ENCODE peak calls at places on chromosomes 12 and 14, in five cellular contexts. One of them, this sample, is unnamed.

GRCh38 chr12:24852420-24852819 is 96.5 kb downstream of the BCAT1 start:
- DNase-seq in Caco-2: no peak
- DNase-seq in mucosa of descending colon: no peak
- DNase-seq in AG04450: no peak
- DNase-seq in keratinocyte: no peak
- DNase-seq in this sample: no peak

GRCh38 chr12:51887476-51888315 is at the start of gene ANKRD33:
- DNase-seq in AG04450: no peak
- DNase-seq in Caco-2: peak; percentile 39
- DNase-seq in keratinocyte: no peak
- DNase-seq in mucosa of descending colon: no peak
- DNase-seq in this sample: no peak

GRCh38 chr14:21267886-21268611 is 1.2 kb downstream of the HNRNPC start:
- DNase-seq in AG04450: no peak
- DNase-seq in Caco-2: no peak
- DNase-seq in keratinocyte: no peak
- DNase-seq in mucosa of descending colon: no peak
- DNase-seq in this sample: no peak

GRCh38 chr12:93002278-93003054 is 73.4 kb upstream of the EEA1 start:
- DNase-seq in mucosa of descending colon: no peak
- DNase-seq in Caco-2: no peak
- DNase-seq in keratinocyte: no peak
- DNase-seq in AG04450: peak; percentile 52
- DNase-seq in this sample: peak; percentile 34

GRCh38 chr12:49296034-49296835 is 1.3 kb downstream of the PRPH start:
- DNase-seq in keratinocyte: no peak
- DNase-seq in Caco-2: peak; percentile 74
- DNase-seq in AG04450: no peak
- DNase-seq in mucosa of descending colon: no peak
- DNase-seq in this sample: no peak

GRCh38 chr12:94570161-94570560 is 80.2 kb downstream of the TMCC3 start:
- DNase-seq in AG04450: no peak
- DNase-seq in keratinocyte: no peak
- DNase-seq in Caco-2: no peak
- DNase-seq in mucosa of descending colon: no peak
- DNase-seq in this sample: no peak

GRCh38 chr14:32110200-32110896 is 33.2 kb downstream of the ARHGAP5 start:
- DNase-seq in keratinocyte: no peak
- DNase-seq in AG04450: no peak
- DNase-seq in Caco-2: no peak
- DNase-seq in mucosa of descending colon: no peak
- DNase-seq in this sample: no peak

GRCh38 chr12:96236221-96236822 is 42.1 kb downstream of the ELK3 start:
- DNase-seq in mucosa of descending colon: no peak
- DNase-seq in Caco-2: no peak
- DNase-seq in AG04450: no peak
- DNase-seq in keratinocyte: no peak
- DNase-seq in this sample: no peak

GRCh38 chr14:72519543-72519942 is 374.4 kb downstream of the DPF3 start:
- DNase-seq in keratinocyte: no peak
- DNase-seq in mucosa of descending colon: no peak
- DNase-seq in Caco-2: no peak
- DNase-seq in AG04450: no peak
- DNase-seq in this sample: no peak

GRCh38 chr12:11820476-11820875 is 171.0 kb downstream of the ETV6 start:
- DNase-seq in Caco-2: no peak
- DNase-seq in AG04450: no peak
- DNase-seq in mucosa of descending colon: no peak
- DNase-seq in keratinocyte: no peak
- DNase-seq in this sample: no peak

GRCh38 chr12:42482086-42482819 is 107.3 kb downstream of the PRICKLE1 start:
- DNase-seq in AG04450: no peak
- DNase-seq in Caco-2: no peak
- DNase-seq in mucosa of descending colon: no peak
- DNase-seq in keratinocyte: no peak
- DNase-seq in this sample: no peak

GRCh38 chr14:69473271-69473670 is 11.3 kb upstream of the PLEKHD1 start:
- DNase-seq in mucosa of descending colon: no peak
- DNase-seq in AG04450: no peak
- DNase-seq in keratinocyte: no peak
- DNase-seq in Caco-2: no peak
- DNase-seq in this sample: no peak

GRCh38 chr14:32623300-32624093 is 294.4 kb downstream of the AKAP6 start:
- DNase-seq in keratinocyte: no peak
- DNase-seq in AG04450: no peak
- DNase-seq in Caco-2: no peak
- DNase-seq in mucosa of descending colon: no peak
- DNase-seq in this sample: no peak

GRCh38 chr14:68695871-68696665 is 96.8 kb downstream of the ZFP36L1 start:
- DNase-seq in keratinocyte: no peak
- DNase-seq in mucosa of descending colon: no peak
- DNase-seq in AG04450: no peak
- DNase-seq in Caco-2: no peak
- DNase-seq in this sample: no peak

GRCh38 chr14:63229330-63230059 is 25.3 kb downstream of the RHOJ start:
- DNase-seq in mucosa of descending colon: no peak
- DNase-seq in Caco-2: no peak
- DNase-seq in keratinocyte: no peak
- DNase-seq in AG04450: no peak
- DNase-seq in this sample: peak; percentile 29

GRCh38 chr14:91681893-91682563 is 49.9 kb downstream of the CATSPERB start:
- DNase-seq in mucosa of descending colon: no peak
- DNase-seq in keratinocyte: no peak
- DNase-seq in AG04450: no peak
- DNase-seq in Caco-2: no peak
- DNase-seq in this sample: no peak

GRCh38 chr12:127888948-127889347 is 378.0 kb upstream of the TMEM132C start:
- DNase-seq in keratinocyte: no peak
- DNase-seq in Caco-2: no peak
- DNase-seq in AG04450: no peak
- DNase-seq in mucosa of descending colon: no peak
- DNase-seq in this sample: no peak

GRCh38 chr12:127898616-127899015 is 368.4 kb upstream of the TMEM132C start:
- DNase-seq in mucosa of descending colon: no peak
- DNase-seq in keratinocyte: no peak
- DNase-seq in AG04450: no peak
- DNase-seq in Caco-2: no peak
- DNase-seq in this sample: no peak

GRCh38 chr12:127899981-127900380 is 367.0 kb upstream of the TMEM132C start:
- DNase-seq in mucosa of descending colon: no peak
- DNase-seq in Caco-2: no peak
- DNase-seq in keratinocyte: no peak
- DNase-seq in AG04450: no peak
- DNase-seq in this sample: no peak

GRCh38 chr12:127893875-127894635 is 372.9 kb upstream of the TMEM132C start:
- DNase-seq in keratinocyte: no peak
- DNase-seq in AG04450: no peak
- DNase-seq in mucosa of descending colon: no peak
- DNase-seq in Caco-2: no peak
- DNase-seq in this sample: no peak
- TF ChIP-seq CTCF in keratinocyte: no peak
- TF ChIP-seq CTCF in AG04450: no peak
- TF ChIP-seq CTCF in mucosa of descending colon: no peak
- TF ChIP-seq CTCF in Caco-2: no peak
- TF ChIP-seq CTCF in this sample: peak; percentile 67

DNA sequence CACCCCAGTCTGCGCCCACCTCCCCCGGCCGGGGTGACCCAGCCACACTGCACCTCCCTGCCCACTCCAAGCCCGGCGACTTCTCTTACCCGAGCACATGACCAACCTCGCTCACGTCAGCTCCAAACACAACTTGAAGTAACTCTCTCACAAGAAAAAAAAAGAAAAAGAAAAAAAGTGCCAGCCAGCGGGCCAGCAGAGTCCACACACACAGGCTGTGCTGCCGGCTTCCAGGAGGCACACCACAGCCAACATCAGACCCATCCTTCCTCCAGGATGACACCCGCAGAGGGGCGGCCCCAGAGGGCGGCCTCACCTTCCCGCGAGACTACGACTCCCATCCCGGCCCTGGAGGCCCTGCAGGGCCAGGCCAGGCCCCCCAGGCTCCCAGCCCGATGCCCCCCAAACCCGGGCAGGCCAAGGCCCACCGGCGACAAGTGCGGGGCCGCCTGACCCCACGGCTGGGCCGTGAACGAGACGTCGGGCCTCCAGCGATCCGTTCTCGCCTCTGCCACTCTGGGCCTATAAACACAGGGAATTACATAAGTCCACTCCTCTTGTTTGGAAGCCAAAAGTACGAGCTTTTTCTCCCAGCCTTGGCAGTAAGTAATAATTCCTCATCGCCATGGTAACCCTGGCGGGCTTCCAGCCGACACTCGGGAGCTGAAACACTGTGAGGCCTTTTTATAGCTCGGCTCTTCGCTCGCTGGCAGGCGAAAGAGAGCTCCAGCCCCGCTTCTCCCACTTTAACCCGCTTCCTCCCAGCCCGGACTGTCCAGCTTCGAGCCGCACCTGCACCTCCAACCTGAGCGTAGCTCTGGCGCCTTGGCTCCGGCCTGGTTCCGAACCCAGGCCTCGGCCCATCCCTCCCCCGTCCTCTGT is 49.1 kb downstream of the NCOR2 start:
- DNase-seq in mucosa of descending colon: peak; percentile 94
- DNase-seq in keratinocyte: peak; percentile 92
- DNase-seq in AG04450: peak; percentile 98
- DNase-seq in Caco-2: no peak
- DNase-seq in this sample: peak; percentile 99
- H3K4me3 ChIP-seq in mucosa of descending colon: no peak overlapping the region
- H3K4me3 ChIP-seq in keratinocyte: peak overlapping the region; percentile 75
- H3K4me3 ChIP-seq in AG04450: peak overlapping the region; percentile 62
- H3K4me3 ChIP-seq in Caco-2: no peak overlapping the region
- H3K4me3 ChIP-seq in this sample: peak overlapping the region; percentile 87

DNA sequence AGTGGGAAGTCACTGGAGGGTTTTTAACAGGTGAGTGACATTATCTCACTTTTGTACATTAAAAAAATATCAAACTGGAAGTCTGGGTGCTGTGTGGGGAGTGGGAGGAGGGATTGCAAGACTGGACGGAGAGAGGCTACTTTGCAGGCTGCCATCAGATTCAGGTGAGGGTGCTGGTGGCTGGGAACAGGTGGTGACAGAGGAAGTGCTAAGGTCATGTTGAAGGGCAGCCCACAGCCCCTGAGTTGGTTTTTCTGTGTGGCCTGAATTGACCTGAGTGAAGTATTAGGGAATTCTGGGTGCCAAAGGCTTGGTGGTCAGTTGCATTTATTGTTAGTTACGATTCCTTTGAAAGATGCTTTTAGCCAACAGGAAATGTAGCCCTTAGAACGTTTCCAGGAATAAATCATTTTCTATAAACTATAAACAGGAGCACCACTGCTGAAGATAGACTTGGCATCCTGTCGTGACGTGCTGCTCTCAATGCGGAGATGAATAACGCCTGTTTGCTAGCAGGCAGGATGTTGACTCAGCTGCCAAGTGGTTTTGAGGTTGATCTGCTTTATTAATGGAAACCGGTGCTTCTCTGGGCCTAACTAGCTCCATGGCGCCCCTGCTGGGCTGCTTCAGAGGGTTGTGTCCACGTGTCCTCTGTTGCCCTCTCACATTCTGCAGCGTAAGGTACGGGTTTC is 707.5 kb upstream of the TMEM132C start:
- DNase-seq in keratinocyte: peak; percentile 5
- DNase-seq in Caco-2: no peak
- DNase-seq in mucosa of descending colon: no peak
- DNase-seq in AG04450: peak; percentile 70
- DNase-seq in this sample: peak; percentile 24
- TF ChIP-seq CTCF in keratinocyte: peak; percentile 36
- TF ChIP-seq CTCF in Caco-2: no peak
- TF ChIP-seq CTCF in mucosa of descending colon: no peak
- TF ChIP-seq CTCF in AG04450: peak; percentile 71
- TF ChIP-seq CTCF in this sample: peak; percentile 62

GRCh38 chr12:1635656-1636055 is 6.6 kb downstream of the WNT5B start:
- DNase-seq in AG04450: no peak
- DNase-seq in mucosa of descending colon: no peak
- DNase-seq in keratinocyte: no peak
- DNase-seq in Caco-2: no peak
- DNase-seq in this sample: no peak

GRCh38 chr12:1633459-1633858 is 4.4 kb downstream of the WNT5B start:
- DNase-seq in mucosa of descending colon: no peak
- DNase-seq in AG04450: no peak
- DNase-seq in keratinocyte: no peak
- DNase-seq in Caco-2: no peak
- DNase-seq in this sample: no peak

GRCh38 chr12:1634149-1634548 is 5.1 kb downstream of the WNT5B start:
- DNase-seq in Caco-2: no peak
- DNase-seq in mucosa of descending colon: no peak
- DNase-seq in keratinocyte: no peak
- DNase-seq in AG04450: no peak
- DNase-seq in this sample: no peak

GRCh38 chr12:1632702-1633101 is 3.7 kb downstream of the WNT5B start:
- DNase-seq in mucosa of descending colon: no peak
- DNase-seq in keratinocyte: no peak
- DNase-seq in Caco-2: no peak
- DNase-seq in AG04450: no peak
- DNase-seq in this sample: no peak

GRCh38 chr12:1634590-1635191 is 5.7 kb downstream of the WNT5B start:
- DNase-seq in Caco-2: peak; percentile 79
- DNase-seq in keratinocyte: no peak
- DNase-seq in mucosa of descending colon: peak; percentile 77
- DNase-seq in AG04450: peak; percentile 49
- DNase-seq in this sample: no peak
- H3K4me3 ChIP-seq in Caco-2: no peak overlapping the region
- H3K4me3 ChIP-seq in keratinocyte: no peak overlapping the region
- H3K4me3 ChIP-seq in mucosa of descending colon: no peak overlapping the region
- H3K4me3 ChIP-seq in AG04450: no peak overlapping the region
- H3K4me3 ChIP-seq in this sample: no peak overlapping the region

GRCh38 chr12:48000878-48001321 is 3.4 kb downstream of the COL2A1 start:
- DNase-seq in keratinocyte: peak; percentile 81
- DNase-seq in AG04450: no peak
- DNase-seq in mucosa of descending colon: no peak
- DNase-seq in Caco-2: peak; percentile 72
- DNase-seq in this sample: peak; percentile 43
- TF ChIP-seq CTCF in keratinocyte: peak; percentile 63
- TF ChIP-seq CTCF in AG04450: no peak
- TF ChIP-seq CTCF in mucosa of descending colon: no peak
- TF ChIP-seq CTCF in Caco-2: no peak
- TF ChIP-seq CTCF in this sample: no peak

DNA sequence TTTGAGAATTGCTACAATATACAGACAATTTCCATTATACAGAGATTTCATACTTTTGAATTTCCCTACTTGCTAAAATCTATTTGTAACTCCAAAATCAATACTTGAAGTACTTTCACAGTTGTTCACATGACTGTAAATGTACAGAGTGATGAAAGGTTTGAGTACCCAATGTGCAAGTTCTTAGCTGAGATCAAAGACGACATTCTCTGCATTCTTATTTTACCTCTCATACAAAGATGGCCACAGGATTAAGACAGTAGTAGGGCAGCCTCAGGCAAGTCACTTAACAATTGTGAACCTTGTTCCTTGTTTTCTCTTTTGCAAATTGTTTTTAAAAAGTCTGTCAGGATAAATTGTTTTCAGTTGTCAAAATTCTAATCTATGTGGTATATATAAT is 255.9 kb upstream of the KITLG start:
- DNase-seq in mucosa of descending colon: no peak
- DNase-seq in AG04450: no peak
- DNase-seq in keratinocyte: no peak
- DNase-seq in Caco-2: no peak
- DNase-seq in this sample: peak; percentile 43
- H3K4me3 ChIP-seq in mucosa of descending colon: no peak overlapping the region
- H3K4me3 ChIP-seq in AG04450: no peak overlapping the region
- H3K4me3 ChIP-seq in keratinocyte: no peak overlapping the region
- H3K4me3 ChIP-seq in Caco-2: no peak overlapping the region
- H3K4me3 ChIP-seq in this sample: no peak overlapping the region

GRCh38 chr14:100524933-100525243 is 62.3 kb downstream of the BEGAIN start:
- DNase-seq in mucosa of descending colon: peak; percentile 47
- DNase-seq in Caco-2: no peak
- DNase-seq in AG04450: no peak
- DNase-seq in keratinocyte: no peak
- DNase-seq in this sample: no peak
- TF ChIP-seq CTCF in mucosa of descending colon: no peak
- TF ChIP-seq CTCF in Caco-2: peak; percentile 11
- TF ChIP-seq CTCF in AG04450: peak; percentile 42
- TF ChIP-seq CTCF in keratinocyte: peak; percentile 25
- TF ChIP-seq CTCF in this sample: peak; percentile 33

GRCh38 chr14:96493178-96493577 is 9.0 kb upstream of the PAPOLA start:
- DNase-seq in mucosa of descending colon: no peak
- DNase-seq in keratinocyte: no peak
- DNase-seq in Caco-2: no peak
- DNase-seq in AG04450: no peak
- DNase-seq in this sample: no peak
- H3K4me3 ChIP-seq in mucosa of descending colon: no peak overlapping the region
- H3K4me3 ChIP-seq in keratinocyte: no peak overlapping the region
- H3K4me3 ChIP-seq in Caco-2: no peak overlapping the region
- H3K4me3 ChIP-seq in AG04450: no peak overlapping the region
- H3K4me3 ChIP-seq in this sample: no peak overlapping the region

This sample was measured in retinal pigment epithelial cell.